ENCODE peak calls at places on chromosomes 12 and 14, in nine cellular contexts. L, D, Y, U, C, O, I, W and R are unnamed samples. For H3K4me1, the result is how much of the 10 kb centered on the place peaks cover.

GRCh38 chr12:3077572-3078081 is 448 bp downstream of the TSPAN9 start:
- DNase-seq in C (peak), U (peak), L (no peak), D (peak), Y (no peak), I (no peak), W (peak), O (no peak), R (peak)

GRCh38 chr14:52354257-52354656 is 40.1 kb downstream of the PTGER2 start:
- DNase-seq in L (no peak), Y (no peak), I (no peak), U (no peak), W (no peak), C (no peak), D (no peak), O (no peak), R (no peak)

GRCh38 chr12:132143328-132144071 is 619 bp downstream of the DDX51 start:
- DNase-seq in U (no peak), L (peak), O (peak), D (no peak), C (peak), I (peak), Y (peak), W (peak), R (no peak)

GRCh38 chr12:123956249-123956648 is 16.4 kb downstream of the CCDC92 start:
- DNase-seq in C (no peak), W (no peak), U (no peak), O (no peak), D (no peak), L (no peak), I (no peak), Y (no peak), R (no peak)

GRCh38 chr12:39905152-39905551 is 200.7 kb downstream of the SLC2A13 start:
- DNase-seq in O (no peak), Y (no peak), C (peak), D (peak), U (no peak), I (no peak), W (peak), L (no peak), R (peak)

GRCh38 chr12:23055004-23055403 is 430.0 kb downstream of the ETNK1 start:
- DNase-seq in L (peak), I (peak), O (peak), U (peak), W (no peak), C (no peak), Y (peak), D (peak), R (no peak)

GRCh38 chr14:57029620-57030253 is 219.5 kb upstream of the OTX2 start:
- DNase-seq in C (no peak), I (no peak), D (no peak), O (no peak), Y (no peak), U (peak), L (no peak), W (no peak), R (no peak)

GRCh38 chr12:113802966-113803828 is 162.9 kb downstream of the RBM19 start:
- DNase-seq in U (no peak), L (no peak), D (no peak), C (no peak), I (no peak), W (no peak), O (no peak), Y (no peak), R (no peak)

GRCh38 chr12:110015132-110015531 is 15.9 kb downstream of the ANKRD13A start:
- DNase-seq in O (peak), W (no peak), C (no peak), Y (no peak), U (no peak), D (no peak), L (peak), I (no peak), R (no peak)

GRCh38 chr12:56469007-56469930 is 891 bp downstream of the SPRYD4 start:
- DNase-seq in I (no peak), Y (no peak), W (no peak), L (peak), U (no peak), O (peak), D (no peak), C (no peak), R (peak)

GRCh38 chr12:48001426-48002178 is 2.7 kb downstream of the COL2A1 start:
- DNase-seq in D (no peak), C (peak), I (peak), Y (peak), U (peak), W (peak), L (no peak), O (no peak), R (no peak)

GRCh38 chr14:72049462-72049861 is 117.2 kb downstream of the RGS6 start:
- DNase-seq in U (no peak), C (no peak), I (no peak), L (no peak), D (no peak), Y (no peak), W (no peak), O (no peak), R (no peak)

GRCh38 chr14:30874999-30875787 is 834 bp downstream of the COCH start:
- DNase-seq in W (no peak), D (no peak), Y (peak), C (no peak), L (no peak), I (peak), O (peak), U (peak), R (no peak)

GRCh38 chr12:112020947-112021457 is 7.8 kb downstream of the ERP29 start:
- DNase-seq in C (no peak), U (no peak), L (no peak), O (no peak), Y (no peak), I (no peak), D (no peak), W (no peak), R (no peak)

GRCh38 chr12:124730455-124730932 is 133.2 kb downstream of the SCARB1 start:
- DNase-seq in I (peak), Y (no peak), C (peak), W (no peak), L (no peak), O (no peak), U (no peak), D (peak), R (peak)

GRCh38 chr12:68628698-68629097 is 18.0 kb downstream of the RAP1B start:
- DNase-seq in C (no peak), D (no peak), Y (no peak), U (no peak), I (no peak), O (no peak), L (no peak), W (no peak), R (no peak)

GRCh38 chr12:93167841-93168492 is 209.8 kb upstream of the NUDT4 start:
- DNase-seq in I (peak), Y (peak), U (peak), C (no peak), O (peak), L (peak), D (no peak), W (no peak), R (no peak)

GRCh38 chr12:537772-538171 is 78.0 kb downstream of the B4GALNT3 start:
- DNase-seq in I (no peak), O (no peak), L (no peak), Y (no peak), W (no peak), D (no peak), C (no peak), U (no peak), R (no peak)

GRCh38 chr12:88855301-88855700 is 275.0 kb upstream of the KITLG start:
- DNase-seq in L (peak), Y (no peak), O (no peak), I (no peak), D (no peak), U (no peak), C (no peak), W (no peak), R (no peak)

GRCh38 chr12:92044435-92044834 is 101.2 kb downstream of the BTG1 start:
- DNase-seq in D (no peak), C (no peak), O (no peak), W (no peak), I (no peak), L (no peak), Y (no peak), U (no peak), R (no peak)

GRCh38 chr12:92987362-92987761 is 58.3 kb upstream of the EEA1 start:
- DNase-seq in O (peak), I (peak), U (no peak), W (no peak), L (peak), D (peak), C (no peak), Y (peak), R (no peak)

GRCh38 chr12:27866382-27867101 is 86.5 kb upstream of the MANSC4 start:
- DNase-seq in D (peak), W (no peak), U (no peak), L (no peak), I (peak), O (no peak), C (no peak), Y (no peak), R (no peak)

GRCh38 chr14:34220921-34221320 is 241.1 kb downstream of the SPTSSA start:
- DNase-seq in W (no peak), U (no peak), I (no peak), O (no peak), D (no peak), L (peak), Y (peak), C (no peak), R (no peak)

GRCh38 chr14:92481386-92481785 is 32.2 kb upstream of the RIN3 start:
- DNase-seq in Y (no peak), W (no peak), I (no peak), D (peak), U (peak), L (no peak), C (peak), O (no peak), R (no peak)

GRCh38 chr14:73460691-73461127 is 2.4 kb upstream of the NUMB start:
- DNase-seq in D (peak), I (no peak), Y (no peak), L (no peak), W (no peak), C (peak), O (peak), U (no peak), R (no peak)

GRCh38 chr14:92877757-92878431 is 45.1 kb upstream of the CHGA start:
- DNase-seq in D (no peak), C (peak), Y (peak), O (no peak), L (no peak), W (no peak), I (peak), U (peak), R (peak)

GRCh38 chr14:93976477-93977057 is at the start of gene ASB2:
- DNase-seq in D (peak), L (peak), C (peak), U (no peak), I (peak), O (peak), W (no peak), Y (no peak), R (peak)

GRCh38 chr14:25350071-25350470 is 300.1 kb upstream of the STXBP6 start:
- DNase-seq in D (no peak), L (no peak), C (no peak), I (no peak), Y (no peak), U (no peak), W (no peak), O (no peak), R (no peak)

GRCh38 chr14:99181246-99181645 is 90.8 kb downstream of the BCL11B start:
- DNase-seq in U (no peak), Y (no peak), O (no peak), L (no peak), D (no peak), I (no peak), W (peak), C (no peak), R (no peak)

GRCh38 chr12:124423683-124424515 is 129.0 kb downstream of the RFLNA start:
- DNase-seq in D (no peak), U (no peak), Y (no peak), O (no peak), L (no peak), W (no peak), I (no peak), C (no peak), R (no peak)

DNA sequence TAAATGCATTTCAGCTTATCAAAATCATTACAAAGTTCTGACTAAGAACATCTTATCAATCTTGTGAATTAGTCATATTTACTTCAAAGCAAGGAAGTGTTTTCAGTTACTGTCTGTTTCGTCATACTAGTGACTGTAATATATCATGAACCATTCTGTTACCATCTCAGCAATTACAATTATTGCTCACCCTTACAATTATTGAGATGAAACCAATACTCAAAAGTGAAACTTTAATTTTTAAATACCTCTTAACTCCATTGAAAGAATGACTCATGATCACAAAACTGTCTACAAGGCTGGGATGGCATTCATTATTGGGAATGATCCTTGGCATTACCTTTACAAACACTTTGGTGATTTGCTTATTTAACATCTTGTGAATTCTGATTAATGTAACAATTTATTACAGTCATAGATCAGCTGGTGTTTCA is 90.3 kb downstream of the RPS6KA5 start:
- DNase-seq in W (no peak), I (no peak), C (no peak), Y (no peak), L (no peak), D (peak), O (no peak), U (no peak), R (no peak)
- H3K4me1 ChIP-seq in W (under half), I (under half), C (under half), Y (under half), L (under half), D (under half), O (under half), U (under half), R (under half)

DNA sequence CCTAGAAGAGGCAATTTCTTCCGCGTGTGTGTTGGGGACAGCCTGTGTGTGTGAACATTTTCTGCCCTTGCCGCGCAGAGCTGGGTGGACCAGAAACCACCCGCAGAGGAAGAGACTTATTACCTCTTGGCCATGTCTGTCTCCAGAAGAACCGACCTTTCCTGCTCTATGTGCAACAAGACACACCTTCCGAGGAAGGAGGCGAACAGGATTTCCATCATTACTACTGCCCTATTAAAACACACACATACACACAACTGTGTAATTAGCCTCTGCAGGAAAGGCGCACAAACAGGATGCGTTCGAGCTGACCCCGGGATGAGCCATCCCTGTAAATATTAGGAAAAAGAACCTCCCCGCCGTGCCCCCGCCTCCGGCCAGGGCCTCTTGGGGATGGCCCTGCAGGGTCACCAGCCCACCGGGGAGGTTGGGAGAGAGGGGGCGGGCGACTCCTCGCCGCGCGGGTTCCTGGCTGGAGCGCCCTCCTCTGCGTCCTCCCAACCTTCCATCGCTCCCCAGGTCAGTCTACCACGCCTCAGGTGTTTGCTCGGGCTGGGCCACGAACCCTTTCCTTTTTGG is 484 bp upstream of the PRKCH start:
- DNase-seq in L (no peak), O (no peak), D (no peak), U (no peak), W (peak), Y (no peak), C (peak), I (no peak), R (no peak)
- H3K4me1 ChIP-seq in L (under half), O (under half), D (under half), U (under half), W (under half), Y (under half), C (under half), I (under half), R (under half)

DNA sequence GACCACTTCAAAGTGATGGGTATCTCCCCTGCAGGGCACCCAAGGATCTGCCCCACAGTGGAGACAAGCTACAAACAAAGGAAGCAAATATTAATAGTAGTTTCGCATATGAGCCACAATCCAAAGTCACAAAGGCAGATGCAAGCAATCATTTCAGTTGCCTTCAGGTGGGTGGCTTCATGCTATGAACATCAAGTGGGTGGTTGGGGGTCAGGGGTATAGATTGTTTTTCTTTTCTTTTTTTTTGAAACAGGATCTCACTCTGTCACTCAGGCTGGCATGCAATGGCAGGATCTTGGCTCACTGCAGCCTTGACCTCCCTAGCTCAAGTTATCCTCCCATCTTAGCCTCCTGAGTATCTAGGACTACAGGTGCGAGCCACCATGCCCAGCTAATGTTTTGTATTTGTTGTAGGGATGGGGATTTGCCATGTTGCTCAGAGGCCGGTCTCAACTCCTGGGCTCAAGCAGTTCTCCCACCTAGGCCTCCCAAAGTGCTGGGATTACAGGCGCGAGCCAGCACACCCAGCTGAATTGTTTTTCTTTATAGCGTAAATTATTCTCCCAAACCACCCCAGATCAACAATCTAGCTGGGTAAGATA is 13.4 kb upstream of the NT5DC3 start:
- DNase-seq in Y (no peak), O (no peak), C (no peak), W (no peak), U (no peak), D (no peak), L (no peak), I (no peak), R (no peak)
- H3K4me1 ChIP-seq in Y (under half), O (under half), C (under half), W (under half), U (under half), D (under half), L (under half), I (under half), R (half or more)

DNA sequence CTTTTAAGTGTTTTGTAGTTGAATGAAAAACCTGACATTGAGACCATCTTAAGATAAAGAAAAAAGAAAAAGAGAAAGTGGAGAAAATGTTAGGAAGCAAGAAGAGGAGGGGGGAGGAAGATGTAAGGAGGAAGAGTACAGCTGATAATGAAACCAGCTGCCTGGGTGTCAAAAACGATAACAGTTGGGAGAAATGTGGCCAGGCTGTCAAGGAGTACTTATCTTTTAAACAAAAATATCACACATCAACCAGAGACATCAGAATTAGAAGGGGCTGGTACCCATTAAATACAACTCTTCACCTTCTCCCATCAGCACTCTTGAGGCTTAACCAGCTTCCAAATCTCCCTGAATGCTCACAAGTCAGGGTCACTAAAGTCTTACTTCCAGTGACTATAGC is 4.5 kb downstream of the SLC11A2 start:
- DNase-seq in C (no peak), O (no peak), U (no peak), D (no peak), I (no peak), Y (no peak), L (no peak), W (no peak), R (no peak)
- H3K4me1 ChIP-seq in C (under half), O (under half), U (under half), D (under half), I (under half), Y (under half), L (under half), W (under half), R (under half)

GRCh38 chr12:49672351-49673181 is 34.6 kb downstream of the FMNL3 start:
- DNase-seq in D (no peak), I (no peak), Y (no peak), U (no peak), L (no peak), W (no peak), C (no peak), O (no peak), R (peak)
- H3K4me1 ChIP-seq in D (under half), I (under half), Y (under half), U (under half), L (under half), W (under half), C (half or more), O (half or more), R (half or more)